ENCODE peak calls at places on chromosomes 12 and 14, in five cellular contexts. Z is CD4-positive, alpha-beta T cell; B is neural crest cell; O is endothelial cell of umbilical vein; N is upper lobe of right lung. F is an unnamed sample.
A peak's percentile ranks its signal among the peaks of the same experiment; 100 is the strongest.

GRCh38 chr12:94994312-94994711 is 9.2 kb downstream of the NDUFA12 start:
- DNase-seq in N (no peak), B (no peak), O (no peak), Z (no peak), F (peak; percentile 75)

GRCh38 chr12:19884081-19884480 is 444.8 kb downstream of the AEBP2 start:
- DNase-seq in B (no peak), Z (no peak), O (no peak), N (no peak), F (no peak)

GRCh38 chr14:34237098-34237497 is 224.9 kb downstream of the SPTSSA start:
- DNase-seq in N (no peak), B (no peak), Z (no peak), O (no peak), F (no peak)

GRCh38 chr12:20646239-20646827 is 48.8 kb upstream of the SLCO1C1 start:
- DNase-seq in Z (no peak), N (no peak), B (no peak), O (peak; percentile 58), F (peak; percentile 71)

GRCh38 chr12:113479578-113480335 is 8.1 kb upstream of the LHX5 start:
- DNase-seq in N (peak; percentile 69), B (peak; percentile 82), O (peak; percentile 28), Z (peak; percentile 11), F (peak; percentile 46)

GRCh38 chr14:22865424-22866215 is 5.9 kb upstream of the LRP10 start:
- DNase-seq in B (no peak), O (no peak), N (no peak), Z (no peak), F (no peak)

GRCh38 chr12:122081108-122081696 is 2.6 kb downstream of the MLXIP start:
- DNase-seq in N (no peak), Z (no peak), B (no peak), O (peak; percentile 39), F (peak; percentile 74)

GRCh38 chr14:45135181-45135580 is 549 bp upstream of the FANCM start:
- DNase-seq in N (no peak), O (no peak), Z (no peak), B (peak; percentile 5), F (peak; percentile 55)

GRCh38 chr12:113252494-113252893 is 31.2 kb downstream of the TPCN1 start:
- DNase-seq in N (no peak), Z (no peak), B (no peak), O (no peak), F (no peak)

GRCh38 chr12:100168562-100168961 is 25.9 kb upstream of the BLTP3B start:
- DNase-seq in B (no peak), O (no peak), Z (no peak), N (no peak), F (no peak)

GRCh38 chr12:74890237-74890599 is 319.4 kb downstream of the KCNC2 start:
- DNase-seq in Z (no peak), N (no peak), O (peak; percentile 79), B (no peak), F (peak; percentile 68)

GRCh38 chr14:56581041-56581727 is 1.6 kb downstream of the TMEM260 start:
- DNase-seq in Z (no peak), N (no peak), O (no peak), B (no peak), F (no peak)

GRCh38 chr14:60250318-60251035 is 1.5 kb downstream of the PPM1A start:
- DNase-seq in N (no peak), O (no peak), Z (no peak), B (no peak), F (no peak)

GRCh38 chr14:42110167-42110566 is 503.5 kb downstream of the LRFN5 start:
- DNase-seq in B (no peak), N (no peak), Z (no peak), O (no peak), F (peak; percentile 76)
- TF ChIP-seq CTCF in B (peak; percentile 57), N (peak; percentile 17), Z (no peak), O (no peak), F (peak; percentile 70)

DNA sequence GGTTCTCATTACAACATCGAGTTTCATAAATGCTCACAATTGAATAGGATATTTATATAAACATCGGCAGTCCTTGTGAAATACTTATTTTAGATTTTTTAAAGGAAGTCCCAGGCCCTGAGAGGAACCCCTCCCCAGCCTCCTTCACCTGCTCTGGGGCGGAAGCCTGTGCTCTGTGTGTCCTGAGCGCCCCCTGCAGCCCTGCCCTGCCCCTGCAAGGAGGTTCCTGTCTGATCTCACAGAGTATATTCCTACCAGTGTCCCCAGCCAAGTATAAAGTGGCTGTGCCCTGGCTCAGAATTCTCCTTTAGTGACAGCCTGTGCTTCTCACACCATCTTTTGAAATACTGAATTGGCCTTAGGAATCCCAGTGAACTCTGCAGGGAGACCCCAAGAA is 659.5 kb downstream of the TMEM121 start:
- DNase-seq in O (no peak), B (no peak), N (no peak), Z (peak; percentile 61), F (no peak)
- TF ChIP-seq CTCF in O (no peak), B (no peak), N (peak; percentile 34), Z (peak; percentile 84), F (no peak)

GRCh38 chr14:77248666-77249065 is 22.3 kb downstream of the NGB start:
- DNase-seq in N (no peak), Z (no peak), O (no peak), B (no peak), F (no peak)

GRCh38 chr14:77243853-77244252 is 27.2 kb downstream of the NGB start:
- DNase-seq in N (no peak), O (no peak), Z (no peak), B (no peak), F (no peak)

GRCh38 chr14:77246784-77247183 is 24.2 kb downstream of the NGB start:
- DNase-seq in B (no peak), O (no peak), N (no peak), Z (no peak), F (no peak)

GRCh38 chr14:77242752-77243151 is 28.3 kb downstream of the NGB start:
- DNase-seq in B (no peak), N (no peak), Z (no peak), O (no peak), F (no peak)

DNA sequence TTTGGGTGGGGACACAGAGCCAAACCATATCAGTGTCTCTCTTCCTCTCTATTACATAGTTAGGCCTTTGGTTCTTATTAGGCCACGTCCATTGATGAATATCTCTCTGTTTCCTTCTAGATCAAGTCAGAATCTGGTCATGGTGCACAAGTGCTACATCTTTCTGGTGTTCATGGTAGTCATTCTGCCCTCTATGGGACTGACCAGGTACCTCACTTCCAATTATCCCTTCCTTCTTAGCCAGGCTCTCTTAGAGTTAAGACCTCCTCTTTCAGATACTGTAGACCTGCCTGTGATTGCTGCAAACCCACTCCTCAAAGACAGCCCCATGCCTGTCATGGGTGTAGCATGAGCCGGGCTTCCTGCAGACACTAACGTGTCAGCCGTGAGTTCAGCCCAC is 25.2 kb downstream of the NGB start:
- DNase-seq in Z (no peak), O (no peak), N (no peak), B (no peak), F (no peak)
- TF ChIP-seq CTCF in Z (no peak), O (no peak), N (no peak), B (peak; percentile 27), F (no peak)

GRCh38 chr12:26346748-26347147 is 151.4 kb downstream of the SSPN start:
- DNase-seq in B (no peak), Z (no peak), O (no peak), N (no peak), F (peak; percentile 21)
- TF ChIP-seq CTCF in B (no peak), Z (no peak), O (no peak), N (no peak), F (no peak)

GRCh38 chr14:50010752-50011151 is 105.6 kb downstream of the VCPKMT start:
- DNase-seq in N (no peak), O (no peak), B (no peak), Z (no peak), F (no peak)

GRCh38 chr14:50008562-50009355 is 107.6 kb downstream of the VCPKMT start:
- DNase-seq in O (no peak), Z (no peak), N (no peak), B (no peak), F (peak; percentile 74)

GRCh38 chr14:50006141-50006540 is 110.2 kb downstream of the VCPKMT start:
- DNase-seq in B (no peak), N (no peak), Z (no peak), O (no peak), F (no peak)

GRCh38 chr14:50003213-50004021 is 110.5 kb downstream of the ARF6 start:
- DNase-seq in O (peak; percentile 31), N (peak; percentile 94), B (peak; percentile 34), Z (peak; percentile 41), F (peak; percentile 67)

DNA sequence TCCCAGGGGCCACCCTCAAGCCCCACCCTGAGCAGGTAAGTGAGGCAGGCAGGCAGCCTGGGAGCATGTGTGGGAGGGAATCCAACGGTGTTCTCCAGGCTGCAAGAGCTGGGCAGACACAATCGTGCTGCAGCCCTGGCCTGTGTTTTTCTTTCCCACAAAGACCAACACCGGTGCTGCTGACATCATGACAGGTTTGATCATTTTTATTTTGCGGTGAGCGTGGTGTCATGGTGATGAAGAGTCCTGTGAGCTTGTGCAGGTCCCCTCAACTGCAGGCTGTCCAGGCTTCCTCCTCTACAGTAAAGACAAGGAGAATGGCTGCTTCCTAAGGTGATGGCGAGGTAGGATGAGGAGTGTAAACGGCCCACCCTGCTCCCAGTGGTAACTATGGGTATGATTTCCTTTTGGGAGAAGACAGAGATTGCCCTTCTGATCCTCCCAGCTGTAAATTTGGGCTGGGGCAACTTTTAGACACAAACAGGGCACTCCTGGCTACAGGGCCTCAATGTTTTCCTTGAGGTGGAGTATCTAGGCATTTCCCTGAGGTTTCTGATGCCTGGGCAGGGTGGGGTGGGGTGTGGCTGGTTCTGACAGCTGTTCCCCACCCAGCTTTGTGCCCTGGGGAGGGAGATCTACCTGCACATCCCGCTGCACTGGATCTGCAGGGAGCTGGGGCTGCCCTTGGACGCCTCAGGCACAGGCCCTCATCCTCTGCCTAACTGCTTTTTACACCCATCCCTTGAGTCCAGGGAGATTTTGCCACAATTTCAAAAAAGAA is 109.1 kb downstream of the VCPKMT start:
- DNase-seq in N (no peak), B (no peak), Z (no peak), O (no peak), F (no peak)
- TF ChIP-seq CTCF in N (no peak), B (no peak), Z (no peak), O (no peak), F (no peak)

DNA sequence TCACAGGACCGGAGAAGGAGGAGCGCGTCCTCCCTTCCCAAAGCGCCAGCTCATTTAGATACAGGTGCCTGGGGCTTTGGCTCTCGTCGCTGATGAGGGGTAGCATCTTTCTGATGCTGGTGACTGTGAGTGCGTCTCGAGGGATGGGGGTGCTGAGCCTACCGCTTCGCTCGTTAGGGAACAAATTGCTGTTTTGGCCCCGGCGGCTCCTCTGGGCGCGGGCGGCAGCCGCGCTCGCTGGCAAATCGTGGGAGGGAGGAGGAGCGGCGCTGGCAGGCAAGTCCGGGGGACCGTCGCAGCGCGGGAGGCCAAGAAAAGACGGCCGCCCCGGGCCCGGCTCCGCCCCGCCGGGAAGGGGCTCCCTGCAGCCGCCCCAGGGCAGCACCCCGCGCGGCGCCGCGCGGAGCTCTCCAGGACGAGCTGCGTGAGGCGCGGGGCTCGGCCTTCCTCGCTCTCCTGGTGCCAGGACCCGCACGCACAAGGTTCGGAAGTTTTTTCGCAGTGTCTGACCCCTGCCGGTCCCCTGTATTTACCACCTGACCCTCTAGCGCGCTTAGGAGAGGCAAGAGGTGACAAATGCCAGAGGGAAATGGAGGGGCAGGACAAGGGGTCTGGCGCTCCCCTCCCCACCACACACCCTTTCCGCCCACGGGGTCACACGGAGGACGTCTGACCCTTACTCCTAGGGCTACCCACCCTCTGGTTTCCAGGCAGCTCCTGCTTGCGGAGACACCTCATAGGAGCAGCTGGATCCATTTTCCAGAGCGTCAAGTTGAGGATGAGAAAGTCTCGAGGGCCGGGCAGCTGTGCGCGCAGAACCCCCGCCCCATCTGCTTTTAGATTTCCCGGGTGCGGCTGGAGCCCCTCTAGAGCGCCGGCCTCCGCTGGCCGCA is 875 bp upstream of the KCNH3 start:
- DNase-seq in B (no peak), N (peak; percentile 71), Z (no peak), O (no peak), F (no peak)
- TF ChIP-seq CTCF in B (peak; percentile 33), N (no peak), Z (no peak), O (no peak), F (no peak)

F was measured in cardiac fibroblast.